ENCODE peak calls at places on chromosomes 7 and 10, in nine cellular contexts. B is uterus; L is mammary epithelial cell; Q is lower lobe of right lung; O is mesendoderm; P is sigmoid colon; G is naive thymus-derived CD4-positive, alpha-beta T cell; X is IMR-90; D is GM12878. Z is an unnamed sample. For H3K4me1 and H3K36me3, the result is how much of the 10 kb centered on the place peaks cover.

GRCh38 chr7:49768835-49769234 is 4.6 kb upstream of the VWC2 start:
- DNase-seq in G (no peak), O (no peak), P (no peak), X (no peak), D (no peak), B (no peak), Q (no peak), L (no peak), Z (no peak)

GRCh38 chr10:31582365-31583052 is 263.5 kb downstream of the ZEB1 start:
- DNase-seq in O (peak), L (no peak), Q (no peak), P (peak), B (no peak), G (no peak), X (peak), D (no peak), Z (no peak)

GRCh38 chr7:64183126-64183742 is 23.8 kb upstream of the ZNF735 start:
- DNase-seq in B (no peak), L (no peak), G (no peak), X (no peak), D (no peak), Q (peak), O (no peak), P (no peak), Z (no peak)

GRCh38 chr7:47669178-47669878 is 87.4 kb upstream of the TNS3 start:
- DNase-seq in X (peak), O (peak), B (peak), L (peak), Q (peak), G (no peak), D (peak), P (peak), Z (no peak)

GRCh38 chr7:150407588-150408392 is 28.7 kb downstream of the ZNF775 start:
- DNase-seq in G (no peak), X (no peak), D (no peak), L (no peak), O (no peak), B (no peak), P (peak), Q (no peak), Z (no peak)

GRCh38 chr10:122165914-122166313 is 105.2 kb upstream of the BTBD16 start:
- DNase-seq in B (no peak), X (no peak), O (no peak), D (no peak), P (no peak), Q (no peak), G (no peak), L (no peak), Z (no peak)

GRCh38 chr10:79444243-79445119 is 943 bp downstream of the ZCCHC24 start:
- DNase-seq in O (peak), B (peak), P (peak), L (peak), G (peak), X (peak), D (no peak), Q (peak), Z (peak)

GRCh38 chr7:26376208-26376917 is 84.7 kb downstream of the SNX10 start:
- DNase-seq in O (peak), X (no peak), D (no peak), G (no peak), L (no peak), B (no peak), Q (peak), P (no peak), Z (peak)

GRCh38 chr7:571096-572012 is 51.7 kb upstream of the PDGFA start:
- DNase-seq in B (no peak), P (no peak), L (no peak), Q (peak), O (no peak), D (no peak), G (no peak), X (no peak), Z (no peak)

GRCh38 chr10:13961096-13961495 is 369.6 kb downstream of the FRMD4A start:
- DNase-seq in L (peak), D (no peak), X (peak), Q (no peak), G (no peak), P (peak), B (no peak), O (peak), Z (no peak)

GRCh38 chr7:1800876-1801275 is 130.8 kb downstream of the ELFN1 start:
- DNase-seq in P (peak), L (no peak), Q (no peak), X (peak), B (peak), D (no peak), O (no peak), G (no peak), Z (no peak)

GRCh38 chr10:103765168-103765567 is 90.2 kb downstream of the SH3PXD2A start:
- DNase-seq in O (no peak), G (no peak), D (no peak), P (no peak), B (no peak), Q (no peak), X (peak), L (peak), Z (no peak)

GRCh38 chr7:117083648-117084047 is 130.3 kb downstream of the ST7 start:
- DNase-seq in B (no peak), X (no peak), P (no peak), D (no peak), G (no peak), O (no peak), Q (no peak), L (no peak), Z (no peak)

DNA sequence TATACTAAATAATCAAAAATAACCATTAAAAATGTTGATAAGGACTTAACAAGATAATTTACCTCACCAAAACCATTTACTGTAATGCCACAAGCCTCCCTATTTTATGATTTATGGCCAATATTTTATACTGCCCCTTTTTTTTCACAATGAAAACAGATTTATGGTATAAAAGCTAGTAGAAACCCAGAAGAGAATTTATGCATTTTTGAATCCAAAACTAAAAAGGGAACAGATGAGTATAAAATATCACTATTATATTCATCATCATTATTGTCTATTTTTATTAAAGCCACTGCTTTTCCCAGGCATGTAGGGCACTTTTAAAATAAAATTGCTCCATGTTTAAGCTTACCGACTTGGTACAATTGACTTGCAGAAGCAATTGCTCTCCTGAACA is 425.0 kb downstream of the PHTF2 start:
- DNase-seq in P (no peak), G (no peak), D (no peak), B (no peak), O (no peak), Q (no peak), X (no peak), L (no peak), Z (no peak)
- H3K4me3 ChIP-seq in P (no peak), G (no peak), D (no peak), B (no peak), O (no peak), Q (no peak), X (no peak), L (no peak), Z (no peak)

DNA sequence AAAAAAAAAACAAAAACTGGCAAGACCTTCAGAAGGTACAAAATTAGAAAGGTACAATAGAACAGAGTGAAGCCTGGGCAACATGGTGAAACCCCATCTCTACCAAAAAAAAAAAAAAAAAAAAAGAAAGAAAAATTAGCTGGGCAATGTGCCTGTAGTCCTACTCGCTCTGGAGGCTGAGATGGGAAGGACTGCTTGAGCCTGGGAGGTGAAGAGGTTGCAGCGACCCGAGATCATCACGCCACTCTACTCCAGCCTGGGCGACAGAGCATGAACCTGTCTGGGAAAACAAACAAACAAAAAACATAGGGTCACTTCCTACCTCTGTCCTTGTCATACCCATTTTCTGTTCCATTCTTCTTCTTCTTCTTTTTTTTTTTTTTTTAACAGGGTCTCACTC is 45.6 kb upstream of the DLG5 start:
- DNase-seq in O (peak), X (no peak), D (no peak), L (no peak), Q (no peak), B (no peak), P (no peak), G (no peak), Z (no peak)
- H3K4me1 ChIP-seq in O (under half), X (under half), D (under half), L (under half), Q (under half), B (under half), P (half or more), G (under half), Z (under half)

DNA sequence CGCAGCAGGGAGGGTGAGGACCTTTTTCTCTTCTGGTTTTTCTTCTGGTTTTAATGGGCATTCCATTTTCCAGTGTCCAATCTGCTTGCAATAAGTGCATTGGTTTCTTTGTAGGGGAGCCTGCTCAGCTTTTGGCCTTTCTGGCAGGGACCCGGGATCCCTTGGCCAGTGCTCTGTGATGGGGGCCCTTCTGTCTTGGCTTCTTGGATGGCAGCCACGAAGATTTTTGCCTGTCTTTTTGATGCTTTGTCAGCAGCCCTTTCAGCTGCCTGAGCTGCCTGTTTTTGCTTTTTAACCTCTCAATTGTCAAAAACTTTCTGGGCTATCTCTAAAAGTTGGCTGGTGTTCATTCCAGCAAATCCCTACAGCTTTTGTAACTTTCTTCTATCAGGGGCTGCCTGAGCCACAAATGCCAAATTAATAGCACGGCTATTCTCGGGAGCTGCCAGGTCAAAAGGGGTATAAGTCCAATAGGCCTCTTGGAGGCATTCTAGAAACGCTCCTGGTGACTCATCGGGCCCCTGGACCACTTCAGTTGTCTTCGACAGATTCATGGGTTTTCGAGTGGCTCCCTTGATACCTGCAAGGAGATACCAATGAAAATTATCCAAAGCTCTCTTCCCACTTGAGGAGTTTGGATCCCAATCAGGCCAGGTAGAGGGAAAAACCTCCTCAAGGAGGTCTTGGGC is 180.0 kb upstream of the MBL2 start:
- DNase-seq in G (no peak), Q (no peak), O (no peak), B (no peak), X (no peak), D (no peak), L (no peak), P (no peak), Z (no peak)
- H3K36me3 ChIP-seq in G (under half), Q (under half), O (under half), B (under half), X (under half), D (under half), L (under half), P (under half), Z (under half)

DNA sequence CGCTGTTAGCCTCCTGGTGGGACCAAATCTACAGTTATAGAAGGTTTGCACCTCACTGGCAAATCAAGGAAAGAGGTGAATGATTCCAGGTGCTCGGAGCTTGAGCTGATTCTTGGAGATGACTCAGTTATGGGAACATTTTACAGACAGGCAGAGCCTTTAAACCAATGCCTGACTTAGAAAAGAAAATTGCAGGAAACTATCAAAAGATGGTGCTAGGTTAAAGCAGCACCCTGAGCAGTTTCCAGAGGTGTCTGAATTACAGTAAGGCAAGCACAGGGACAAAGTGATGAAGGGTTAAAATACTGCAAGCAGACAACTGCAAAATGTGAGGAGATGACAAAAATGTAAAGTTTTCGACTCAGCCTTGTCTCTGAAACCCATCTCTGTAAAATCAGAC is 3.0 kb downstream of the LRRTM3 start:
- DNase-seq in G (no peak), P (no peak), B (no peak), L (no peak), D (no peak), Q (no peak), X (no peak), O (no peak), Z (no peak)
- H3K4me3 ChIP-seq in G (no peak), P (no peak), B (no peak), L (no peak), D (no peak), Q (no peak), X (no peak), O (no peak), Z (peak)

GRCh38 chr7:88318196-88318595 is 11.5 kb upstream of the STEAP4 start:
- DNase-seq in D (no peak), O (no peak), X (no peak), P (no peak), Q (no peak), G (no peak), B (no peak), L (peak), Z (no peak)
- H3K4me1 ChIP-seq in D (under half), O (under half), X (under half), P (under half), Q (under half), G (under half), B (under half), L (under half), Z (under half)

GRCh38 chr7:158876984-158877383 is 20.6 kb downstream of the DYNC2I1 start:
- DNase-seq in B (no peak), D (no peak), O (no peak), G (no peak), L (no peak), X (no peak), P (no peak), Q (no peak), Z (no peak)
- H3K36me3 ChIP-seq in B (under half), D (under half), O (under half), G (under half), L (under half), X (under half), P (under half), Q (half or more), Z (under half)

GRCh38 chr10:73965890-73966768 is 31.8 kb upstream of the VCL start:
- DNase-seq in Q (peak), D (no peak), L (peak), X (peak), P (peak), G (no peak), O (peak), B (peak), Z (peak)
- H3K4me3 ChIP-seq in Q (peak), D (no peak), L (peak), X (no peak), P (no peak), G (no peak), O (no peak), B (no peak), Z (no peak)